ENCODE peak calls at places on chromosomes 4 and X, in four cellular contexts. P, U, S and D are unnamed samples.

GRCh38 chr4:32858971-32859370 is 2138.8 kb downstream of the PCDH7 start:
- DNase-seq in P (no peak), U (no peak), S (no peak), D (no peak)

GRCh38 chr4:43223820-43224219 is 331.3 kb downstream of the GRXCR1 start:
- DNase-seq in P (no peak), U (no peak), S (no peak), D (no peak)

GRCh38 chr4:7421356-7422097 is 13.2 kb downstream of the PSAPL1 start:
- DNase-seq in P (no peak), U (no peak), S (no peak), D (peak; percentile 33)

GRCh38 chrX:41960142-41960541 is 36.8 kb upstream of the CASK start:
- DNase-seq in P (no peak), U (no peak), S (no peak), D (peak; percentile 74)

GRCh38 chr4:18197467-18197866 is 175.9 kb upstream of the LCORL start:
- DNase-seq in P (no peak), U (no peak), S (no peak), D (no peak)

GRCh38 chr4:828641-829271 is 2.8 kb upstream of the CPLX1 start:
- DNase-seq in P (no peak), U (no peak), S (no peak), D (peak; percentile 70)

GRCh38 chr4:100754741-100755140 is 236.9 kb upstream of the EMCN start:
- DNase-seq in P (no peak), U (no peak), S (no peak), D (no peak)

GRCh38 chr4:8259743-8260430 is 9.7 kb upstream of the HTRA3 start:
- DNase-seq in P (no peak), U (no peak), S (no peak), D (no peak)

GRCh38 chr4:6992728-6993655 is 50.2 kb upstream of the TADA2B start:
- DNase-seq in P (no peak), U (no peak), S (peak; percentile 78), D (no peak)

GRCh38 chr4:84237008-84237407 is 262.1 kb downstream of the NKX6-1 start:
- DNase-seq in P (no peak), U (no peak), S (no peak), D (no peak)

GRCh38 chrX:26032141-26032917 is 105.8 kb upstream of the MAGEB18 start:
- DNase-seq in P (no peak), U (peak; percentile 73), S (no peak), D (no peak)

GRCh38 chr4:39548425-39549067 is 21.3 kb upstream of the UGDH start:
- DNase-seq in P (no peak), U (no peak), S (no peak), D (no peak)

GRCh38 chr4:13908455-13908854 is 280.9 kb upstream of the BOD1L1 start:
- DNase-seq in P (no peak), U (no peak), S (no peak), D (no peak)

GRCh38 chr4:94408549-94409374 is 43.0 kb upstream of the PDLIM5 start:
- DNase-seq in P (no peak), U (no peak), S (no peak), D (no peak)

GRCh38 chrX:132651411-132652086 is 162.7 kb upstream of the MBNL3 start:
- DNase-seq in P (no peak), U (no peak), S (no peak), D (peak; percentile 51)

GRCh38 chrX:153723351-153724251 is 586 bp downstream of the BCAP31 start:
- DNase-seq in P (peak; percentile 42), U (peak; percentile 51), S (peak; percentile 54), D (peak; percentile 76)

GRCh38 chr4:42594880-42595279 is 62.0 kb downstream of the ATP8A1 start:
- DNase-seq in P (no peak), U (no peak), S (no peak), D (no peak)

GRCh38 chr4:142040043-142040442 is 403.7 kb downstream of the IL15 start:
- DNase-seq in P (no peak), U (no peak), S (no peak), D (peak; percentile 58)

GRCh38 chrX:39477438-39478120 is 620.2 kb downstream of the BCOR start:
- DNase-seq in P (no peak), U (peak; percentile 2), S (no peak), D (peak; percentile 94)

GRCh38 chr4:7742807-7743158 is 196.9 kb downstream of the AFAP1 start:
- DNase-seq in P (no peak), U (no peak), S (no peak), D (no peak)

GRCh38 chr4:141179474-141180026 is 41.1 kb upstream of the ZNF330 start:
- DNase-seq in P (no peak), U (no peak), S (no peak), D (no peak)

GRCh38 chr4:124105212-124105611 is 607.3 kb downstream of the ANKRD50 start:
- DNase-seq in P (no peak), U (peak; percentile 22), S (no peak), D (no peak)

GRCh38 chrX:39398973-39399268 is 597.7 kb downstream of the MID1IP1 start:
- DNase-seq in P (no peak), U (peak; percentile 4), S (no peak), D (no peak)

GRCh38 chr4:3388461-3389185 is 53.1 kb upstream of the HGFAC start:
- DNase-seq in P (no peak), U (peak; percentile 35), S (no peak), D (peak; percentile 59)

GRCh38 chrX:36963069-36963808 is 44.9 kb upstream of the FAM47C start:
- DNase-seq in P (no peak), U (no peak), S (no peak), D (peak; percentile 58)

GRCh38 chr4:85928775-85929585 is 430.9 kb downstream of the MAPK10 start:
- DNase-seq in P (no peak), U (no peak), S (no peak), D (no peak)

GRCh38 chr4:111689214-111689613 is 456.0 kb upstream of the FAM241A start:
- DNase-seq in P (no peak), U (no peak), S (no peak), D (no peak)
- H3K27ac ChIP-seq in P (no peak overlapping the region), U (no peak overlapping the region), S (no peak overlapping the region), D (no peak overlapping the region)

GRCh38 chr4:81756973-81757372 is 285.3 kb upstream of the RASGEF1B start:
- DNase-seq in P (no peak), U (no peak), S (no peak), D (no peak)
- H3K9ac ChIP-seq in P (no peak overlapping the region), U (no peak overlapping the region), S (no peak overlapping the region), D (no peak overlapping the region)

DNA sequence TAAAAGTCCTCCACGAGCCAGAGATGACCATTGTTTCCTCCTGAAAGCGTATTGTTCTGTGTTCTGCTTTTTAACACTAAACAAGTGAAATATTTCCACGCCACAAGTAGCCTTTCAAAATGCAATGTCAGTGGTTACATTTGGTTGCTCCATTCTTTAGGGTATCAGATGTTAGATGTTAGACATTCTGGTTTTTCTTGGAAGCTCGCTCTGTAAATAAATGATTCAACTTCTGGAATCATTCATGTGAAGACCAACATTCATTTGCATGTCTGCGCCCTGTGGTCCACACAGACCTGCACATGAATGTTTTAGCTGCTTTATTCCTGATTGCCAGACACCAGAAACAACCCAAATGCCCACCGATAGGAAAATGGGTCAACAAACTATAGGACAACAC is 38.0 kb upstream of the HELT start:
- DNase-seq in P (no peak), U (no peak), S (no peak), D (no peak)
- H3K27ac ChIP-seq in P (no peak overlapping the region), U (no peak overlapping the region), S (no peak overlapping the region), D (no peak overlapping the region)

GRCh38 chr4:15702941-15703403 is at the start of gene BST1:
- DNase-seq in P (no peak), U (peak; percentile 52), S (no peak), D (peak; percentile 76)
- H3K9ac ChIP-seq in P (no peak within 1 kb of the TSS), U (peak within 1 kb of the TSS; percentile 35), S (no peak within 1 kb of the TSS), D (no peak within 1 kb of the TSS)

GRCh38 chrX:53116101-53116500 is 22.2 kb downstream of the KANTR start:
- DNase-seq in P (no peak), U (no peak), S (peak; percentile 14), D (no peak)
- H3K27ac ChIP-seq in P (no peak overlapping the region), U (no peak overlapping the region), S (peak overlapping the region; percentile 56), D (no peak overlapping the region)

GRCh38 chrX:54180403-54180802 is 2.7 kb downstream of the FAM120C start:
- DNase-seq in P (no peak), U (peak; percentile 53), S (no peak), D (no peak)
- H3K9ac ChIP-seq in P (no peak overlapping the region), U (peak overlapping the region; percentile 61), S (no peak overlapping the region), D (no peak overlapping the region)

GRCh38 chr4:56859841-56860240 is 38.3 kb upstream of the SPINK2 start:
- DNase-seq in P (no peak), U (no peak), S (no peak), D (no peak)
- H3K27ac ChIP-seq in P (no peak overlapping the region), U (no peak overlapping the region), S (no peak overlapping the region), D (no peak overlapping the region)

GRCh38 chr4:15413623-15414019 is 14.2 kb upstream of the C1QTNF7 start:
- DNase-seq in P (no peak), U (no peak), S (no peak), D (no peak)

GRCh38 chr4:15413010-15413622 is 14.7 kb upstream of the C1QTNF7 start:
- DNase-seq in P (no peak), U (no peak), S (no peak), D (no peak)

GRCh38 chr4:15416357-15417327 is 11.2 kb upstream of the C1QTNF7 start:
- DNase-seq in P (no peak), U (no peak), S (no peak), D (no peak)

GRCh38 chr4:15410750-15411149 is 17.1 kb upstream of the C1QTNF7 start:
- DNase-seq in P (no peak), U (peak; percentile 26), S (peak; percentile 34), D (no peak)

DNA sequence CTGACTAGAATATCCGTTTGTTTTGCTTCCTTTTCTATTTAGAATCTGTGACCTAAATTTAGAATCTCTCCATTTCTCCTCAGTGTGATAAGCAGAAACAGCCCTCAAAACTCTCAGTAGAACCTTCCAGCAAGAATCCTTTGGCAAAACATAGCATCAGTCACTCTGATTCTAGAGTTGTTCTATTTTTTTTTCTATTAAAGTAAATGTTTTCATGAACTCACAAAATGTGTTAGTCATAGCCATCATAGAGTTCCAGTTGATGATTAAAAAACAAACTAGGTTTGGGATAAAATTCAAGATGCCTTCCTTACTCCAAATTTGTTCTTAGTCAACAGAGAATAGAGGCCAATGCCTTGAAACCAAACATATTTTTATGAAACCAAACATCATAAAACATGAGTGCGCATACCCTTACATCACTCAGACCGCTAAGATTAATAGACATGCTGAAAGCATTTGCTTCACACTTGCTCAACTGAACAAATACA is 13.2 kb upstream of the C1QTNF7 start:
- DNase-seq in P (no peak), U (no peak), S (no peak), D (no peak)
- H3K9ac ChIP-seq in P (no peak overlapping the region), U (no peak overlapping the region), S (no peak overlapping the region), D (no peak overlapping the region)

DNA sequence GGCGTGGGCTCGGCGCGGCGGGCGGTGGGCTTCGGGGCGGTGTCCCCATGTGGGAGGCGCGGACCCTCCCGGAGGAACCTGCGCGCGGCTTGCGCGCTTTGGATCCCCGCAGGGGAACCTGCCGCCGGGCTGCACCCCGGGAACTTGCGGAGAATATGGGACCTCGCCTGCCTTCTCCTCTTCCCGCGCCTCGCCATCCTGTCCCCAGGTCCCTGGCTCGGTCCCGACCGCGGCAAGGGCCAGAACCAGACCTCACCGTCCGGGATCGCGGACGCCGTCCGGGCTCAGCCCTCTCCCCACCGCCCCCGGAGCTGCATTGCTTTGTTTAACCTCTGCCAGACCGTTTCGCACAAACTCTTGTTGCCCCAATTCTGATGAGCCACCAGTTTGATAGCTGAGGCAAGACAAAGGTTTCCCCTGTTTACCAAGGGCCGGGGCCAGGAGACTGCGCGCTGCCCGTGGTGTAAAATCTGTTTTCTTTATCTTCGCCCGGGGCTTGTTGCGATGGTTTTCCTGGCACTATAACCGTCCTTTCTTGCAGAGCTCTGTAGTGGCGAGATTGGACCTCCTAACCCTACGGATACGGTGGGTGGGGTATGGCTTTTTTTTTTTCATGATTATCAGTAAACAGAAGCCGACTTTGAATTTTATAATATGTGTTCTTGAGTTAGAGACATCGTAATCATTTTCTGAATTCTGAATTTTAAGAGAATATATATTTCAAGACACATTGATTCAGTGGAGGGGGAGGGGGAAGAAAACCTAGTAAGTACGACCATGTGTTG is 100.9 kb downstream of the CEP135 start:
- DNase-seq in P (peak; percentile 43), U (peak; percentile 54), S (peak; percentile 36), D (peak; percentile 89)
- H3K27ac ChIP-seq in P (peak overlapping the region; percentile 96), U (peak overlapping the region; percentile 1), S (no peak overlapping the region), D (peak overlapping the region; percentile 91)